ENCODE peak calls at places on chromosomes 16 and 17, in six cellular contexts. X is brain pericyte, D is GM23248, S is GM23338, K is NCI-H1417, J is iris pigment epithelial cell. N is an unnamed sample.

GRCh38 chr16:88785106-88785924 is at the start of gene PIEZO1:
- DNase-seq in K (peak), D (peak), S (peak), X (no peak), J (peak), N (peak)

GRCh38 chr16:52912565-52913173 is 140.0 kb downstream of the CHD9NB start:
- DNase-seq in J (peak), D (peak), S (peak), X (peak), K (peak), N (peak)

GRCh38 chr17:40448213-40448638 is 5.0 kb downstream of the IGFBP4 start:
- DNase-seq in K (no peak), D (peak), X (no peak), S (no peak), J (no peak), N (no peak)

GRCh38 chr17:78933025-78933958 is 8.1 kb upstream of the TIMP2 start:
- DNase-seq in X (peak), D (peak), S (no peak), K (no peak), J (peak), N (peak)

GRCh38 chr16:13906426-13907089 is 13.4 kb upstream of the ERCC4 start:
- DNase-seq in J (no peak), X (no peak), K (no peak), S (no peak), D (no peak), N (no peak)

GRCh38 chr17:15485045-15485444 is 17.6 kb upstream of the CDRT4 start:
- DNase-seq in D (no peak), J (no peak), X (no peak), K (no peak), S (peak), N (no peak)

GRCh38 chr17:35160354-35161201 is 13.0 kb downstream of the UNC45B start:
- DNase-seq in D (no peak), K (no peak), J (no peak), S (no peak), X (no peak), N (no peak)

GRCh38 chr17:73401911-73402310 is 90.1 kb upstream of the CDC42EP4 start:
- DNase-seq in S (peak), J (peak), X (peak), D (no peak), K (no peak), N (no peak)

GRCh38 chr17:29176500-29177351 is 3.5 kb downstream of the MYO18A start:
- DNase-seq in S (peak), K (peak), J (peak), X (no peak), D (peak), N (peak)

GRCh38 chr16:24255446-24256352 is at the start of gene CACNG3:
- DNase-seq in D (peak), J (peak), X (no peak), K (no peak), S (peak), N (peak)

GRCh38 chr16:29899516-29900101 is at the start of gene SEZ6L2:
- DNase-seq in J (peak), X (peak), D (peak), S (peak), K (peak), N (peak)

GRCh38 chr16:22220714-22221113 is 14.6 kb downstream of the EEF2K start:
- DNase-seq in D (peak), X (no peak), J (no peak), S (no peak), K (no peak), N (no peak)

GRCh38 chr16:4580245-4580644 is 24.1 kb downstream of the C16orf96 start:
- DNase-seq in J (peak), K (no peak), S (no peak), D (peak), X (no peak), N (no peak)

GRCh38 chr17:81685108-81685507 is 1.3 kb downstream of the HGS start:
- DNase-seq in S (no peak), D (peak), J (peak), X (no peak), K (no peak), N (no peak)

GRCh38 chr16:73093146-73094144 is 45.5 kb upstream of the ZFHX3 start:
- DNase-seq in D (no peak), X (no peak), K (no peak), J (peak), S (no peak), N (no peak)

GRCh38 chr16:87762071-87762571 is 3.7 kb downstream of the KLHDC4 start:
- DNase-seq in J (no peak), S (no peak), X (no peak), K (peak), D (no peak), N (no peak)

GRCh38 chr17:32142857-32143524 is 689 bp downstream of the RHOT1 start:
- DNase-seq in D (peak), X (no peak), K (peak), J (peak), S (peak), N (peak)

GRCh38 chr17:58184308-58184985 is 8.1 kb upstream of the EPX start:
- DNase-seq in J (peak), D (peak), K (no peak), S (peak), X (no peak), N (no peak)

GRCh38 chr16:81551821-81552304 is 107.3 kb downstream of the CMIP start:
- DNase-seq in X (no peak), K (no peak), D (peak), J (peak), S (no peak), N (no peak)

GRCh38 chr17:14488958-14489550 is 188.2 kb downstream of the HS3ST3B1 start:
- DNase-seq in D (no peak), X (no peak), K (no peak), J (no peak), S (no peak), N (no peak)